ENCODE peak calls at places on chromosome 9, in six cellular contexts. G is mucosa of descending colon, D is AG04450, A is HepG2, I is left ventricle myocardium inferior, Y is fibroblast of pulmonary artery. P is an unnamed sample.

GRCh38 chr9:123370526-123371227 is 14.7 kb downstream of the CRB2 start:
- DNase-seq in Y (no peak), I (no peak), G (no peak), A (no peak), D (no peak), P (no peak)

GRCh38 chr9:99238331-99238730 is 16.2 kb downstream of the SEC61B start:
- DNase-seq in G (no peak), A (no peak), D (no peak), I (no peak), Y (no peak), P (no peak)

GRCh38 chr9:136192289-136193126 is 12.4 kb downstream of the LHX3 start:
- DNase-seq in D (no peak), I (no peak), Y (no peak), A (no peak), G (no peak), P (no peak)

GRCh38 chr9:10331157-10331556 is 281.6 kb downstream of the PTPRD start:
- DNase-seq in D (no peak), Y (no peak), I (no peak), A (no peak), G (no peak), P (no peak)

GRCh38 chr9:76451234-76451633 is 7.7 kb upstream of the GCNT1 start:
- DNase-seq in I (no peak), A (no peak), G (no peak), Y (peak), D (no peak), P (peak)

GRCh38 chr9:115034801-115035200 is 83.2 kb downstream of the TNC start:
- DNase-seq in I (no peak), A (no peak), G (no peak), Y (peak), D (peak), P (peak)

GRCh38 chr9:69254223-69254622 is 70.8 kb upstream of the ENTREP1 start:
- DNase-seq in A (no peak), D (no peak), G (no peak), I (no peak), Y (no peak), P (no peak)

GRCh38 chr9:109320734-109321448 is at the start of gene EPB41L4B:
- DNase-seq in D (no peak), I (peak), G (peak), A (peak), Y (peak), P (peak)

GRCh38 chr9:122392284-122392683 is 21.5 kb downstream of the PTGS1 start:
- DNase-seq in D (no peak), G (no peak), Y (no peak), I (no peak), A (no peak), P (no peak)

GRCh38 chr9:114156658-114157421 is 1.5 kb downstream of the COL27A1 start:
- DNase-seq in D (peak), Y (peak), G (peak), A (no peak), I (peak), P (no peak)

GRCh38 chr9:121171236-121171635 is 30.4 kb downstream of the RAB14 start:
- DNase-seq in D (no peak), Y (no peak), G (no peak), A (no peak), I (no peak), P (peak)

GRCh38 chr9:88443480-88444113 is 55.4 kb downstream of the SPIN1 start:
- DNase-seq in A (no peak), Y (no peak), D (no peak), I (no peak), G (no peak), P (no peak)

DNA sequence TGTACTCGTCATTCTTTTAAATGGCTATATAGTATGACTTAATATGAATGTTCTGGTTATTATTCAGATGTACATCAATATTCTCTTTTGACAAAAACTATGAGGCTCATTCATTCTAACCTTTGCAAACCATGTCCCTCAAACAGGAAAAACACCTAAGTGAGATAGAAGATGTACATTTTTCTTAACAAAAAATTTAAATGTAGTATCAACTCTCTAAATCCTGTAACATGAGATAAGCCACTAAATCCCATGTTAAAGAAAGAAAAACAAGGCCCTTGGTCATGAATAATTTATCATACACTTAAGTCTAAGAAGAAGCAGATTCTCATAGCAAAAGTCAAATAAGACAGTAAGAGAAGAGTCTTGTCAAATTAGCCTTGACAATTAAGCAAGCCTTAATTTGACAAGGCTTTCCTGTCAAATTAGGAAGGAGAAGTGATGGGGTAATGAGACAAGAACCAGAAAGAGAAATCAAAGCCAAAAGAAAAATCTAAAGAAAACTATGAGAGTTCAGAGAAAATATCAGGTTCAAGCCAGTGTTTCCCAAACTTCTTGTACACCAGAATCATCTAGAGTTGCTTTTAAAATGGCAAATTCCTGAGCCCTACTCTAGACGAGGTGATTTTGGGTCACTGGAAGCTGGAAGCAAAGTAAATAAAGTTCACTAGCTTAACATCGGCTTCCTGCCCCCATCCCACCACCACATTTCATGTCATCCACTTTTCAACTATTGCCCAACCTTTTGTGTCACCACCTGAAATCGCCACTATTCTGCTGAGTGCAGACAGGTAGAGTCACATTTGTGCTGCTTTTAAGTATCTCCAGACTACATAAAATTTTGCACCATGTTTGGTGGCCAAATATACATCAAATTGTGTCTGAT is 76.5 kb downstream of the NR6A1 start:
- DNase-seq in G (no peak), A (peak), I (no peak), Y (no peak), D (no peak), P (no peak)
- H3K4me3 ChIP-seq in G (no peak), A (no peak), I (no peak), Y (no peak), D (no peak), P (no peak)

GRCh38 chr9:134025606-134026541 is 593 bp downstream of the BRD3OS start:
- DNase-seq in D (no peak), A (peak), Y (peak), G (peak), I (peak), P (no peak)
- H3K4me3 ChIP-seq in D (peak), A (peak), Y (peak), G (peak), I (peak), P (peak)

GRCh38 chr9:83978992-83979811 is 813 bp downstream of the HNRNPK start:
- DNase-seq in I (peak), Y (peak), A (peak), D (peak), G (peak), P (peak)
- H3K4me3 ChIP-seq in I (peak), Y (peak), A (peak), D (peak), G (peak), P (peak)

DNA sequence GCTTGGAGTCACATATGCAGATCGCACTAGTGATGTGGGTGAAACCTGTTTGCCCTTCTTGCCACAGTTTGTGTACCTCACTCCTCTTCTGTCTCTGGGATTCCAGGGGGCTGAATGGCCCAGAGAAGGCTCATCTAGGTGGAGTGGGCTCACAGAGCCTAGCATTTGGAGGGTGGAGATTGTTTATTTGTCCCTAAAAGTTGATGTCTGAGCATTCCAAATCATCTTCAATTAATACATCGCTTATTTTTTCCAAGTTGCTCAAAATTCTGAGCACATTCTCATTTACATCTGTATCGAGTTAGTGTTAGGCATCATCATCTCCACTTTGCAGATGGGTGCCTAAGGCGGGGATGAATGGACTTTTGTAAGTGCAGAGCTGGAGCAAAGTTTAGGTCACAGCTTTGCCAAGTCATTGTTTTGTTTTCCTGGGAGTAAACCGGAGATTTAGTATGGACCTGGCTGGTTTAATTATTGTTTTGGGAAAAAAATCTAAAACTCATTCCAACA is 2.0 kb downstream of the ABL1 start:
- DNase-seq in G (no peak), A (peak), Y (peak), D (no peak), I (no peak), P (no peak)
- H3K4me3 ChIP-seq in G (no peak), A (peak), Y (peak), D (peak), I (peak), P (peak)